ENCODE peak calls at places on chromosomes 3 and 15, in six cellular contexts. A is thoracic aorta, E is HFFc6, F is HepG2, S is K562, N is tibial artery. D is an unnamed sample.

GRCh38 chr3:52703356-52703755 is 2.2 kb downstream of the GLT8D1 start:
- DNase-seq in A (no peak), N (no peak), S (no peak), E (no peak), F (no peak), D (no peak)

GRCh38 chr3:128714887-128715496 is 11.0 kb upstream of the RAB7A start:
- DNase-seq in E (no peak), N (no peak), F (no peak), A (no peak), S (no peak), D (no peak)

GRCh38 chr3:172357850-172358754 is 90.2 kb downstream of the GHSR start:
- DNase-seq in S (no peak), N (no peak), F (no peak), E (no peak), A (no peak), D (no peak)

GRCh38 chr3:138877246-138877645 is 42.5 kb upstream of the PIK3CB start:
- DNase-seq in N (no peak), F (no peak), A (no peak), S (peak), E (no peak), D (no peak)

GRCh38 chr3:37575284-37575683 is 286.4 kb upstream of the CTDSPL start:
- DNase-seq in A (no peak), S (no peak), E (no peak), F (no peak), N (no peak), D (no peak)

GRCh38 chr3:57151021-57151449 is 14.1 kb downstream of the IL17RD start:
- DNase-seq in F (no peak), A (no peak), N (no peak), E (peak), S (no peak), D (no peak)

GRCh38 chr3:46565113-46565490 is 1.0 kb downstream of the LRRC2 start:
- DNase-seq in A (no peak), S (no peak), N (no peak), F (no peak), E (no peak), D (no peak)

GRCh38 chr3:100087203-100087602 is 27.1 kb downstream of the FILIP1L start:
- DNase-seq in A (no peak), N (no peak), E (peak), F (no peak), S (no peak), D (no peak)

GRCh38 chr3:166593776-166594175 is 756.6 kb upstream of the BCHE start:
- DNase-seq in F (no peak), N (no peak), S (no peak), E (no peak), A (no peak), D (no peak)

GRCh38 chr3:158918008-158918407 is 116.2 kb downstream of the MFSD1 start:
- DNase-seq in E (peak), S (peak), F (peak), N (no peak), A (no peak), D (peak)

GRCh38 chr15:27028836-27029482 is 58.0 kb downstream of the GABRG3 start:
- DNase-seq in F (no peak), A (no peak), N (no peak), E (no peak), S (no peak), D (no peak)

GRCh38 chr15:31365655-31366127 is 39.1 kb downstream of the KLF13 start:
- DNase-seq in N (peak), S (peak), E (peak), F (no peak), A (peak), D (peak)

GRCh38 chr3:115885621-115886020 is 262.3 kb downstream of the GAP43 start:
- DNase-seq in N (no peak), A (no peak), S (no peak), F (no peak), E (no peak), D (peak)

GRCh38 chr3:18870074-18870640 is 278.2 kb upstream of the KCNH8 start:
- DNase-seq in E (no peak), F (no peak), A (no peak), N (no peak), S (no peak), D (no peak)

GRCh38 chr3:148379763-148380162 is 317.9 kb upstream of the AGTR1 start:
- DNase-seq in S (no peak), E (peak), F (peak), N (no peak), A (no peak), D (peak)

GRCh38 chr15:65326109-65326508 is 21.6 kb downstream of the RNU5B-1 start:
- DNase-seq in N (no peak), S (no peak), E (no peak), A (no peak), F (no peak), D (peak)

GRCh38 chr15:39135989-39136388 is 444.9 kb upstream of the THBS1 start:
- DNase-seq in S (no peak), N (no peak), E (peak), F (no peak), A (no peak), D (no peak)

GRCh38 chr15:25137013-25137412 is 182.2 kb downstream of the SNRPN start:
- DNase-seq in F (no peak), N (no peak), E (no peak), A (no peak), S (no peak), D (no peak)

GRCh38 chr3:36928220-36928619 is 16.6 kb downstream of the TRANK1 start:
- DNase-seq in A (no peak), F (no peak), N (no peak), E (no peak), S (no peak), D (no peak)

GRCh38 chr15:77853910-77854309 is 221.2 kb upstream of the LINGO1 start:
- DNase-seq in S (no peak), N (peak), F (no peak), E (no peak), A (no peak), D (no peak)

GRCh38 chr15:63236272-63236671 is 41.1 kb upstream of the APH1B start:
- DNase-seq in N (no peak), F (no peak), A (no peak), E (no peak), S (no peak), D (no peak)

GRCh38 chr3:47664519-47664918 is 85.9 kb upstream of the CSPG5 start:
- DNase-seq in E (peak), A (no peak), S (no peak), N (no peak), F (peak), D (no peak)

GRCh38 chr3:45848392-45848791 is 6.5 kb upstream of the LZTFL1 start:
- DNase-seq in S (no peak), F (no peak), N (no peak), A (no peak), E (no peak), D (no peak)

GRCh38 chr3:159879598-159879997 is 109.0 kb upstream of the IL12A start:
- DNase-seq in N (no peak), E (no peak), A (no peak), S (no peak), F (no peak), D (no peak)

GRCh38 chr3:46866720-46867549 is 3.7 kb upstream of the MYL3 start:
- DNase-seq in F (peak), N (peak), A (peak), S (peak), E (peak), D (peak)

GRCh38 chr3:135239485-135239884 is 444.4 kb downstream of the EPHB1 start:
- DNase-seq in E (no peak), A (no peak), N (no peak), S (no peak), F (no peak), D (no peak)

GRCh38 chr15:94300612-94301011 is 69.3 kb downstream of the MCTP2 start:
- DNase-seq in E (no peak), A (no peak), N (no peak), S (no peak), F (no peak), D (no peak)

GRCh38 chr15:92715753-92716152 is 60.2 kb upstream of the FAM174B start:
- DNase-seq in F (no peak), S (no peak), N (no peak), A (no peak), E (no peak), D (no peak)

GRCh38 chr3:125410922-125411321 is 35.8 kb upstream of the ZNF148 start:
- DNase-seq in S (no peak), N (no peak), F (no peak), E (no peak), A (no peak), D (no peak)
- TF ChIP-seq CTCF in S (no peak), N (no peak), F (no peak), E (peak), A (no peak), D (no peak)

GRCh38 chr15:76340802-76341365 is 4.3 kb downstream of the ISL2 start:
- DNase-seq in E (no peak), A (no peak), S (no peak), N (no peak), F (no peak), D (no peak)
- TF ChIP-seq CTCF in E (no peak), A (peak), S (no peak), N (no peak), F (no peak), D (no peak)

DNA sequence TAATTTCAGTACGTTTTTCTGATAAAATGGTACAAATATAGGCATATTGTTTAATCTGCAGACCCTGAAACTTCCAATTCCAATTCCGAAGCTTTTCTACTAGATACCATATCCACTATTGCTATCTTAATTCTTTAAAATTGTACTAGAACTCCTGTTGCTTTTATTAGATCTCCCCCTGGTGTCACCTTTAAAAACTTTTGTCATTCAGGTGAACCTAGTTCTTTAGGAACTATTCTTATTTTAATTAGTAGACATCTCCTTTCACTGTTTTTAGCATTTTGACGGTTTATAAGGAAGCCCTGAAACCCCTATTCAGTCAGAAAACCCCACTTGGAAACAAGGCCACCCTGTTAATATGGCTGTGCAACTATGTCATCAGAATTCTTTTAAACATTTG is 22.3 kb downstream of the C2CD4B start:
- DNase-seq in E (no peak), S (no peak), N (no peak), F (no peak), A (no peak), D (no peak)
- TF ChIP-seq CTCF in E (peak), S (peak), N (no peak), F (no peak), A (no peak), D (no peak)

GRCh38 chr3:55486857-55487375 is at the start of gene WNT5A:
- DNase-seq in E (no peak), F (no peak), S (no peak), N (no peak), A (no peak), D (peak)

GRCh38 chr3:55488398-55489055 is 1.4 kb upstream of the WNT5A start:
- DNase-seq in E (peak), N (no peak), S (peak), F (no peak), A (no peak), D (peak)

GRCh38 chr3:55486101-55486856 is 827 bp downstream of the WNT5A start:
- DNase-seq in E (peak), N (no peak), F (no peak), A (no peak), S (no peak), D (peak)

GRCh38 chr3:55489804-55490132 is 2.7 kb upstream of the WNT5A start:
- DNase-seq in F (no peak), A (no peak), S (no peak), E (no peak), N (no peak), D (peak)

GRCh38 chr3:55487376-55488241 is 503 bp upstream of the WNT5A start:
- DNase-seq in S (no peak), F (no peak), A (no peak), E (peak), N (no peak), D (peak)
- TF ChIP-seq CTCF in S (no peak), F (no peak), A (no peak), E (no peak), N (no peak), D (no peak)

DNA sequence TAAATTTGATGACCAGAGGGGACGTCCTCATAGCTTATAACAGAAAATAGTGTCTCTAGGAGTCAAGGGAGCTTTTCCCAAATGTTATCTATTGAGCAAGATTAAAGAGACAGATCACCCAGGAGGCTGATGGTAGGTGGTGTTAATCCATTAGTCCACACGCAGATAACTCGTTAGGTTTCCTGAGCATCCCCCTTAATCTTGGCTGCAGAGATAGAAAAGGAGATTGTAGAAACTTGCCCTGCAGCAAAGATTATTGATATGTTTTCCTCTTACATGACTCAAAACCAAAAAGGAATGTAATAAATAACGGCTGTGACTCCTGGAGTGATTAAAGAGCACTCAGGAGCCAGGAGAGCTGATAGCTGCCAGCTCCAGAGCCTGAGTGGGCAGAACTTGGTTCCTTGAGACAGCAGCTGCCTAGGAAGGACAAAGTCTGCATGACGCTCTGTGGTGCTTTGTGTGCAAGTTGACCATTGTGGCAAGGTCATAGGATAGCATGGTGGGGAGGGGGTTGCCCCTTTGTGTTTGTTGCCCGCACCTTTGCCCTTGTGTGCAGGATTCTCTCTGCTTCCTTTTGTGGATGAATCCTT is 234.8 kb downstream of the PTPRG start:
- DNase-seq in E (no peak), F (no peak), A (no peak), N (no peak), S (no peak), D (no peak)
- TF ChIP-seq CTCF in E (no peak), F (no peak), A (no peak), N (no peak), S (no peak), D (no peak)

GRCh38 chr3:49120438-49121135 is at the start of gene USP19:
- DNase-seq in E (peak), F (peak), N (peak), A (peak), S (peak), D (peak)
- TF ChIP-seq CTCF in E (no peak), F (peak), N (no peak), A (no peak), S (no peak), D (no peak)

DNA sequence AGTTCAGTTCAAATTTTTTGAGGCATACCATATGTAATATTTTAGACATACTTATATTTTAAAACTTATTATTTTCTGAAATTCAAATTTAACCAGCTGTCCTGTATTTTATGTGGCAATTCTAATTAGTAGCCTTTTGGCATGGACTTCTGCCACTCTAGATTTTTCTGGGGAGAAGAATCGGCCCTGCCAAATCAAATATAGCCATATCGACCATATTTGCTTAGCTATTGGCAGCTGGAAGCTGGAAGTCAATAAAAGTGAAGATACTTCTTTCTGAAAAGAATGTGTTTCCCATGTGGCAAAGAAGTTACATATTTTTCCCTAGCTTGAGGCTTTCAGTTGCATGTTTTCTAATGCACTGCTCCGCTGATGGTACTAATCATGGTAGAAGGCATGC is 9.4 kb upstream of the RBMS3 start:
- DNase-seq in F (no peak), E (no peak), A (no peak), S (no peak), N (no peak), D (no peak)
- TF ChIP-seq CTCF in F (no peak), E (no peak), A (no peak), S (no peak), N (no peak), D (no peak)

GRCh38 chr15:74050835-74051234 is 31.5 kb downstream of the GOLGA6A start:
- DNase-seq in A (no peak), F (no peak), N (no peak), S (no peak), E (no peak), D (no peak)

GRCh38 chr15:74046275-74046674 is 36.1 kb downstream of the GOLGA6A start:
- DNase-seq in N (peak), F (no peak), E (no peak), A (no peak), S (no peak), D (no peak)

GRCh38 chr15:74053497-74053896 is 28.9 kb downstream of the GOLGA6A start:
- DNase-seq in N (no peak), F (no peak), E (no peak), A (no peak), S (no peak), D (no peak)

GRCh38 chr15:74053941-74054529 is 28.3 kb downstream of the GOLGA6A start:
- DNase-seq in F (peak), E (peak), A (no peak), N (peak), S (peak), D (peak)

DNA sequence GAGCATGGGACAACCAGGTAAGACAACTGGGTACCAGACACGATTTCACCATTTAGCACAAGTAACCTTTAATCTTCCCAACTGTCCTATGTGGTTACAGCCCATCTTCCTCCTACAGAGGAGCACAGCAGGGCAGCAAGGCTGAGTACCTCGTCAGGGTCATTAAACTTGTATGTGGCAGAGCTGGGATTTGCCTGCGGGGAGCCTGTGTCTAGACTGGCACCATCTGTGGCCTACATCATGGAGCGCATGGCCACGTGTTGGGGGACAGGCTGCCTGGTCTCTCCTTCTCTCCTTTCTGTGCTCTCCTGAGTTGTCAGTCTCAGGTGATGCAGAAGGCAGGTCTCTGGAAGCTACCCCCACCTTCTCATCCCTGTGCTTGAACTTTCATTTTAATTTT is 32.2 kb downstream of the GOLGA6A start:
- DNase-seq in S (no peak), E (no peak), F (no peak), A (no peak), N (no peak), D (no peak)
- TF ChIP-seq CTCF in S (no peak), E (no peak), F (no peak), A (no peak), N (no peak), D (no peak)